ENCODE peak calls at places on chromosome 13, in nine cellular contexts. One of them, this sample, is unnamed.

GRCh38 chr13:35283856-35284255 is 192.6 kb downstream of the MAB21L1 start:
- DNase-seq in left kidney: no peak
- DNase-seq in SK-N-SH: no peak
- DNase-seq in WTC11: no peak
- DNase-seq in HS-5: no peak
- DNase-seq in smooth muscle cell of the brain vasculature: no peak
- DNase-seq in stimulated activated CD8-positive, alpha-beta memory T cell treated with anti-CD3 and anti-CD28 coated beads, Interleukin-2, amount 100 ng/mL, for 48 hours: no peak
- DNase-seq in mammary epithelial cell: peak
- DNase-seq in activated CD8-positive, alpha-beta T cell treated with anti-CD3 and anti-CD28 coated beads, Interleukin-2, amount 10 ng/mL, durations not matched to agents 7 days and 5 days: no peak
- DNase-seq in this sample: no peak

GRCh38 chr13:85693889-85694511 is 105.2 kb downstream of the SLITRK6 start:
- DNase-seq in smooth muscle cell of the brain vasculature: no peak
- DNase-seq in SK-N-SH: no peak
- DNase-seq in WTC11: no peak
- DNase-seq in activated CD8-positive, alpha-beta T cell treated with anti-CD3 and anti-CD28 coated beads, Interleukin-2, amount 10 ng/mL, durations not matched to agents 7 days and 5 days: no peak
- DNase-seq in mammary epithelial cell: no peak
- DNase-seq in left kidney: peak
- DNase-seq in HS-5: no peak
- DNase-seq in stimulated activated CD8-positive, alpha-beta memory T cell treated with anti-CD3 and anti-CD28 coated beads, Interleukin-2, amount 100 ng/mL, for 48 hours: no peak
- DNase-seq in this sample: no peak

GRCh38 chr13:99080131-99080530 is 102.3 kb upstream of the DOCK9 start:
- DNase-seq in WTC11: no peak
- DNase-seq in left kidney: no peak
- DNase-seq in mammary epithelial cell: no peak
- DNase-seq in stimulated activated CD8-positive, alpha-beta memory T cell treated with anti-CD3 and anti-CD28 coated beads, Interleukin-2, amount 100 ng/mL, for 48 hours: no peak
- DNase-seq in smooth muscle cell of the brain vasculature: no peak
- DNase-seq in SK-N-SH: no peak
- DNase-seq in activated CD8-positive, alpha-beta T cell treated with anti-CD3 and anti-CD28 coated beads, Interleukin-2, amount 10 ng/mL, durations not matched to agents 7 days and 5 days: no peak
- DNase-seq in HS-5: no peak
- DNase-seq in this sample: no peak

GRCh38 chr13:40564342-40564997 is 102.0 kb downstream of the FOXO1 start:
- DNase-seq in activated CD8-positive, alpha-beta T cell treated with anti-CD3 and anti-CD28 coated beads, Interleukin-2, amount 10 ng/mL, durations not matched to agents 7 days and 5 days: no peak
- DNase-seq in WTC11: no peak
- DNase-seq in left kidney: peak
- DNase-seq in SK-N-SH: no peak
- DNase-seq in HS-5: no peak
- DNase-seq in mammary epithelial cell: no peak
- DNase-seq in smooth muscle cell of the brain vasculature: no peak
- DNase-seq in stimulated activated CD8-positive, alpha-beta memory T cell treated with anti-CD3 and anti-CD28 coated beads, Interleukin-2, amount 100 ng/mL, for 48 hours: no peak
- DNase-seq in this sample: no peak

GRCh38 chr13:33285420-33286124 is at the start of gene STARD13:
- DNase-seq in WTC11: peak
- DNase-seq in mammary epithelial cell: peak
- DNase-seq in smooth muscle cell of the brain vasculature: peak
- DNase-seq in activated CD8-positive, alpha-beta T cell treated with anti-CD3 and anti-CD28 coated beads, Interleukin-2, amount 10 ng/mL, durations not matched to agents 7 days and 5 days: no peak
- DNase-seq in SK-N-SH: peak
- DNase-seq in stimulated activated CD8-positive, alpha-beta memory T cell treated with anti-CD3 and anti-CD28 coated beads, Interleukin-2, amount 100 ng/mL, for 48 hours: no peak
- DNase-seq in left kidney: peak
- DNase-seq in HS-5: peak
- DNase-seq in this sample: peak

GRCh38 chr13:114090476-114090875 is 41.9 kb downstream of the RASA3 start:
- DNase-seq in mammary epithelial cell: no peak
- DNase-seq in smooth muscle cell of the brain vasculature: no peak
- DNase-seq in SK-N-SH: no peak
- DNase-seq in left kidney: no peak
- DNase-seq in stimulated activated CD8-positive, alpha-beta memory T cell treated with anti-CD3 and anti-CD28 coated beads, Interleukin-2, amount 100 ng/mL, for 48 hours: no peak
- DNase-seq in WTC11: peak
- DNase-seq in HS-5: no peak
- DNase-seq in activated CD8-positive, alpha-beta T cell treated with anti-CD3 and anti-CD28 coated beads, Interleukin-2, amount 10 ng/mL, durations not matched to agents 7 days and 5 days: no peak
- DNase-seq in this sample: no peak

GRCh38 chr13:92135509-92135908 is 737.1 kb downstream of the GPC5 start:
- DNase-seq in left kidney: no peak
- DNase-seq in WTC11: no peak
- DNase-seq in activated CD8-positive, alpha-beta T cell treated with anti-CD3 and anti-CD28 coated beads, Interleukin-2, amount 10 ng/mL, durations not matched to agents 7 days and 5 days: no peak
- DNase-seq in HS-5: no peak
- DNase-seq in SK-N-SH: no peak
- DNase-seq in smooth muscle cell of the brain vasculature: no peak
- DNase-seq in mammary epithelial cell: no peak
- DNase-seq in stimulated activated CD8-positive, alpha-beta memory T cell treated with anti-CD3 and anti-CD28 coated beads, Interleukin-2, amount 100 ng/mL, for 48 hours: no peak
- DNase-seq in this sample: no peak

GRCh38 chr13:25692156-25692555 is 320.4 kb downstream of the ATP8A2 start:
- DNase-seq in activated CD8-positive, alpha-beta T cell treated with anti-CD3 and anti-CD28 coated beads, Interleukin-2, amount 10 ng/mL, durations not matched to agents 7 days and 5 days: no peak
- DNase-seq in mammary epithelial cell: no peak
- DNase-seq in SK-N-SH: no peak
- DNase-seq in stimulated activated CD8-positive, alpha-beta memory T cell treated with anti-CD3 and anti-CD28 coated beads, Interleukin-2, amount 100 ng/mL, for 48 hours: no peak
- DNase-seq in left kidney: peak
- DNase-seq in WTC11: no peak
- DNase-seq in HS-5: no peak
- DNase-seq in smooth muscle cell of the brain vasculature: no peak
- DNase-seq in this sample: no peak

GRCh38 chr13:113989585-113990300 is 15.9 kb upstream of the C13orf46 start:
- DNase-seq in stimulated activated CD8-positive, alpha-beta memory T cell treated with anti-CD3 and anti-CD28 coated beads, Interleukin-2, amount 100 ng/mL, for 48 hours: no peak
- DNase-seq in activated CD8-positive, alpha-beta T cell treated with anti-CD3 and anti-CD28 coated beads, Interleukin-2, amount 10 ng/mL, durations not matched to agents 7 days and 5 days: no peak
- DNase-seq in mammary epithelial cell: no peak
- DNase-seq in smooth muscle cell of the brain vasculature: no peak
- DNase-seq in HS-5: no peak
- DNase-seq in SK-N-SH: no peak
- DNase-seq in WTC11: no peak
- DNase-seq in left kidney: no peak
- DNase-seq in this sample: no peak

GRCh38 chr13:112177459-112177858 is 110.5 kb downstream of the SOX1 start:
- DNase-seq in stimulated activated CD8-positive, alpha-beta memory T cell treated with anti-CD3 and anti-CD28 coated beads, Interleukin-2, amount 100 ng/mL, for 48 hours: no peak
- DNase-seq in activated CD8-positive, alpha-beta T cell treated with anti-CD3 and anti-CD28 coated beads, Interleukin-2, amount 10 ng/mL, durations not matched to agents 7 days and 5 days: no peak
- DNase-seq in mammary epithelial cell: no peak
- DNase-seq in SK-N-SH: no peak
- DNase-seq in HS-5: no peak
- DNase-seq in WTC11: no peak
- DNase-seq in left kidney: peak
- DNase-seq in smooth muscle cell of the brain vasculature: no peak
- DNase-seq in this sample: no peak

GRCh38 chr13:106104281-106104901 is 431.1 kb downstream of the EFNB2 start:
- DNase-seq in stimulated activated CD8-positive, alpha-beta memory T cell treated with anti-CD3 and anti-CD28 coated beads, Interleukin-2, amount 100 ng/mL, for 48 hours: no peak
- DNase-seq in smooth muscle cell of the brain vasculature: peak
- DNase-seq in activated CD8-positive, alpha-beta T cell treated with anti-CD3 and anti-CD28 coated beads, Interleukin-2, amount 10 ng/mL, durations not matched to agents 7 days and 5 days: no peak
- DNase-seq in HS-5: peak
- DNase-seq in mammary epithelial cell: peak
- DNase-seq in WTC11: no peak
- DNase-seq in SK-N-SH: no peak
- DNase-seq in left kidney: no peak
- DNase-seq in this sample: no peak

GRCh38 chr13:71860547-71861131 is 6.4 kb downstream of the DACH1 start:
- DNase-seq in smooth muscle cell of the brain vasculature: no peak
- DNase-seq in mammary epithelial cell: no peak
- DNase-seq in WTC11: no peak
- DNase-seq in activated CD8-positive, alpha-beta T cell treated with anti-CD3 and anti-CD28 coated beads, Interleukin-2, amount 10 ng/mL, durations not matched to agents 7 days and 5 days: no peak
- DNase-seq in SK-N-SH: no peak
- DNase-seq in left kidney: peak
- DNase-seq in stimulated activated CD8-positive, alpha-beta memory T cell treated with anti-CD3 and anti-CD28 coated beads, Interleukin-2, amount 100 ng/mL, for 48 hours: no peak
- DNase-seq in HS-5: no peak
- DNase-seq in this sample: no peak

GRCh38 chr13:45119469-45119989 is 781 bp upstream of the GTF2F2 start:
- DNase-seq in left kidney: peak
- DNase-seq in mammary epithelial cell: peak
- DNase-seq in smooth muscle cell of the brain vasculature: no peak
- DNase-seq in activated CD8-positive, alpha-beta T cell treated with anti-CD3 and anti-CD28 coated beads, Interleukin-2, amount 10 ng/mL, durations not matched to agents 7 days and 5 days: peak
- DNase-seq in WTC11: no peak
- DNase-seq in HS-5: no peak
- DNase-seq in stimulated activated CD8-positive, alpha-beta memory T cell treated with anti-CD3 and anti-CD28 coated beads, Interleukin-2, amount 100 ng/mL, for 48 hours: peak
- DNase-seq in SK-N-SH: peak
- DNase-seq in this sample: no peak

GRCh38 chr13:110418944-110419343 is 111.9 kb downstream of the COL4A2 start:
- DNase-seq in SK-N-SH: no peak
- DNase-seq in HS-5: no peak
- DNase-seq in mammary epithelial cell: no peak
- DNase-seq in WTC11: no peak
- DNase-seq in smooth muscle cell of the brain vasculature: no peak
- DNase-seq in left kidney: no peak
- DNase-seq in stimulated activated CD8-positive, alpha-beta memory T cell treated with anti-CD3 and anti-CD28 coated beads, Interleukin-2, amount 100 ng/mL, for 48 hours: no peak
- DNase-seq in activated CD8-positive, alpha-beta T cell treated with anti-CD3 and anti-CD28 coated beads, Interleukin-2, amount 10 ng/mL, durations not matched to agents 7 days and 5 days: no peak
- DNase-seq in this sample: no peak

GRCh38 chr13:76667551-76667950 is 218.7 kb downstream of the KCTD12 start:
- DNase-seq in activated CD8-positive, alpha-beta T cell treated with anti-CD3 and anti-CD28 coated beads, Interleukin-2, amount 10 ng/mL, durations not matched to agents 7 days and 5 days: no peak
- DNase-seq in stimulated activated CD8-positive, alpha-beta memory T cell treated with anti-CD3 and anti-CD28 coated beads, Interleukin-2, amount 100 ng/mL, for 48 hours: no peak
- DNase-seq in SK-N-SH: peak
- DNase-seq in WTC11: no peak
- DNase-seq in mammary epithelial cell: peak
- DNase-seq in HS-5: peak
- DNase-seq in left kidney: peak
- DNase-seq in smooth muscle cell of the brain vasculature: peak
- DNase-seq in this sample: no peak

GRCh38 chr13:107210216-107211010 is 642.5 kb upstream of the ARGLU1 start:
- DNase-seq in WTC11: no peak
- DNase-seq in left kidney: peak
- DNase-seq in smooth muscle cell of the brain vasculature: no peak
- DNase-seq in mammary epithelial cell: no peak
- DNase-seq in SK-N-SH: no peak
- DNase-seq in activated CD8-positive, alpha-beta T cell treated with anti-CD3 and anti-CD28 coated beads, Interleukin-2, amount 10 ng/mL, durations not matched to agents 7 days and 5 days: no peak
- DNase-seq in HS-5: no peak
- DNase-seq in stimulated activated CD8-positive, alpha-beta memory T cell treated with anti-CD3 and anti-CD28 coated beads, Interleukin-2, amount 100 ng/mL, for 48 hours: no peak
- DNase-seq in this sample: no peak

GRCh38 chr13:35365885-35366284 is 110.6 kb downstream of the MAB21L1 start:
- DNase-seq in smooth muscle cell of the brain vasculature: no peak
- DNase-seq in SK-N-SH: no peak
- DNase-seq in mammary epithelial cell: no peak
- DNase-seq in stimulated activated CD8-positive, alpha-beta memory T cell treated with anti-CD3 and anti-CD28 coated beads, Interleukin-2, amount 100 ng/mL, for 48 hours: no peak
- DNase-seq in activated CD8-positive, alpha-beta T cell treated with anti-CD3 and anti-CD28 coated beads, Interleukin-2, amount 10 ng/mL, durations not matched to agents 7 days and 5 days: no peak
- DNase-seq in left kidney: no peak
- DNase-seq in WTC11: no peak
- DNase-seq in HS-5: no peak
- DNase-seq in this sample: no peak

GRCh38 chr13:49935171-49936084 is 712 bp downstream of the SPRYD7 start:
- DNase-seq in WTC11: peak
- DNase-seq in smooth muscle cell of the brain vasculature: peak
- DNase-seq in HS-5: peak
- DNase-seq in mammary epithelial cell: peak
- DNase-seq in activated CD8-positive, alpha-beta T cell treated with anti-CD3 and anti-CD28 coated beads, Interleukin-2, amount 10 ng/mL, durations not matched to agents 7 days and 5 days: peak
- DNase-seq in stimulated activated CD8-positive, alpha-beta memory T cell treated with anti-CD3 and anti-CD28 coated beads, Interleukin-2, amount 100 ng/mL, for 48 hours: peak
- DNase-seq in left kidney: peak
- DNase-seq in SK-N-SH: no peak
- DNase-seq in this sample: no peak

GRCh38 chr13:26425439-26426358 is 131.8 kb upstream of the WASF3 start:
- DNase-seq in SK-N-SH: no peak
- DNase-seq in activated CD8-positive, alpha-beta T cell treated with anti-CD3 and anti-CD28 coated beads, Interleukin-2, amount 10 ng/mL, durations not matched to agents 7 days and 5 days: no peak
- DNase-seq in smooth muscle cell of the brain vasculature: no peak
- DNase-seq in HS-5: no peak
- DNase-seq in mammary epithelial cell: no peak
- DNase-seq in left kidney: peak
- DNase-seq in WTC11: no peak
- DNase-seq in stimulated activated CD8-positive, alpha-beta memory T cell treated with anti-CD3 and anti-CD28 coated beads, Interleukin-2, amount 100 ng/mL, for 48 hours: no peak
- DNase-seq in this sample: no peak

GRCh38 chr13:63427170-63427569 is 2011.5 kb upstream of the PCDH20 start:
- DNase-seq in stimulated activated CD8-positive, alpha-beta memory T cell treated with anti-CD3 and anti-CD28 coated beads, Interleukin-2, amount 100 ng/mL, for 48 hours: no peak
- DNase-seq in WTC11: no peak
- DNase-seq in activated CD8-positive, alpha-beta T cell treated with anti-CD3 and anti-CD28 coated beads, Interleukin-2, amount 10 ng/mL, durations not matched to agents 7 days and 5 days: no peak
- DNase-seq in smooth muscle cell of the brain vasculature: no peak
- DNase-seq in SK-N-SH: no peak
- DNase-seq in mammary epithelial cell: no peak
- DNase-seq in HS-5: no peak
- DNase-seq in left kidney: no peak
- DNase-seq in this sample: no peak

GRCh38 chr13:41577437-41577836 is 120.1 kb downstream of the RGCC start:
- DNase-seq in mammary epithelial cell: no peak
- DNase-seq in WTC11: no peak
- DNase-seq in SK-N-SH: no peak
- DNase-seq in HS-5: no peak
- DNase-seq in left kidney: no peak
- DNase-seq in activated CD8-positive, alpha-beta T cell treated with anti-CD3 and anti-CD28 coated beads, Interleukin-2, amount 10 ng/mL, durations not matched to agents 7 days and 5 days: no peak
- DNase-seq in smooth muscle cell of the brain vasculature: no peak
- DNase-seq in stimulated activated CD8-positive, alpha-beta memory T cell treated with anti-CD3 and anti-CD28 coated beads, Interleukin-2, amount 100 ng/mL, for 48 hours: no peak
- DNase-seq in this sample: no peak

GRCh38 chr13:110186221-110186838 is 120.6 kb downstream of the COL4A1 start:
- DNase-seq in mammary epithelial cell: no peak
- DNase-seq in stimulated activated CD8-positive, alpha-beta memory T cell treated with anti-CD3 and anti-CD28 coated beads, Interleukin-2, amount 100 ng/mL, for 48 hours: no peak
- DNase-seq in activated CD8-positive, alpha-beta T cell treated with anti-CD3 and anti-CD28 coated beads, Interleukin-2, amount 10 ng/mL, durations not matched to agents 7 days and 5 days: no peak
- DNase-seq in SK-N-SH: no peak
- DNase-seq in HS-5: no peak
- DNase-seq in WTC11: no peak
- DNase-seq in smooth muscle cell of the brain vasculature: no peak
- DNase-seq in left kidney: no peak
- DNase-seq in this sample: no peak

GRCh38 chr13:73914119-73914518 is 220.1 kb downstream of the KLF12 start:
- DNase-seq in SK-N-SH: no peak
- DNase-seq in stimulated activated CD8-positive, alpha-beta memory T cell treated with anti-CD3 and anti-CD28 coated beads, Interleukin-2, amount 100 ng/mL, for 48 hours: no peak
- DNase-seq in mammary epithelial cell: no peak
- DNase-seq in WTC11: no peak
- DNase-seq in left kidney: no peak
- DNase-seq in smooth muscle cell of the brain vasculature: no peak
- DNase-seq in activated CD8-positive, alpha-beta T cell treated with anti-CD3 and anti-CD28 coated beads, Interleukin-2, amount 10 ng/mL, durations not matched to agents 7 days and 5 days: no peak
- DNase-seq in HS-5: no peak
- DNase-seq in this sample: no peak

GRCh38 chr13:27264181-27264580 is 6.4 kb upstream of the RASL11A start:
- DNase-seq in WTC11: no peak
- DNase-seq in left kidney: peak
- DNase-seq in stimulated activated CD8-positive, alpha-beta memory T cell treated with anti-CD3 and anti-CD28 coated beads, Interleukin-2, amount 100 ng/mL, for 48 hours: no peak
- DNase-seq in HS-5: no peak
- DNase-seq in mammary epithelial cell: no peak
- DNase-seq in smooth muscle cell of the brain vasculature: no peak
- DNase-seq in activated CD8-positive, alpha-beta T cell treated with anti-CD3 and anti-CD28 coated beads, Interleukin-2, amount 10 ng/mL, durations not matched to agents 7 days and 5 days: no peak
- DNase-seq in SK-N-SH: peak
- DNase-seq in this sample: no peak

GRCh38 chr13:50129065-50129922 is 114.0 kb downstream of the KCNRG start:
- DNase-seq in stimulated activated CD8-positive, alpha-beta memory T cell treated with anti-CD3 and anti-CD28 coated beads, Interleukin-2, amount 100 ng/mL, for 48 hours: no peak
- DNase-seq in WTC11: no peak
- DNase-seq in activated CD8-positive, alpha-beta T cell treated with anti-CD3 and anti-CD28 coated beads, Interleukin-2, amount 10 ng/mL, durations not matched to agents 7 days and 5 days: no peak
- DNase-seq in HS-5: no peak
- DNase-seq in SK-N-SH: no peak
- DNase-seq in smooth muscle cell of the brain vasculature: no peak
- DNase-seq in left kidney: peak
- DNase-seq in mammary epithelial cell: no peak
- DNase-seq in this sample: no peak

GRCh38 chr13:97257800-97258799 is 36.0 kb downstream of the MBNL2 start:
- DNase-seq in SK-N-SH: no peak
- DNase-seq in smooth muscle cell of the brain vasculature: no peak
- DNase-seq in HS-5: peak
- DNase-seq in left kidney: peak
- DNase-seq in activated CD8-positive, alpha-beta T cell treated with anti-CD3 and anti-CD28 coated beads, Interleukin-2, amount 10 ng/mL, durations not matched to agents 7 days and 5 days: no peak
- DNase-seq in stimulated activated CD8-positive, alpha-beta memory T cell treated with anti-CD3 and anti-CD28 coated beads, Interleukin-2, amount 100 ng/mL, for 48 hours: no peak
- DNase-seq in WTC11: peak
- DNase-seq in mammary epithelial cell: peak
- DNase-seq in this sample: no peak

GRCh38 chr13:28499579-28499978 is 4.7 kb upstream of the FLT1 start:
- DNase-seq in left kidney: no peak
- DNase-seq in activated CD8-positive, alpha-beta T cell treated with anti-CD3 and anti-CD28 coated beads, Interleukin-2, amount 10 ng/mL, durations not matched to agents 7 days and 5 days: no peak
- DNase-seq in HS-5: no peak
- DNase-seq in WTC11: no peak
- DNase-seq in stimulated activated CD8-positive, alpha-beta memory T cell treated with anti-CD3 and anti-CD28 coated beads, Interleukin-2, amount 100 ng/mL, for 48 hours: no peak
- DNase-seq in SK-N-SH: no peak
- DNase-seq in mammary epithelial cell: no peak
- DNase-seq in smooth muscle cell of the brain vasculature: no peak
- DNase-seq in this sample: no peak

GRCh38 chr13:112703449-112703848 is 13.6 kb downstream of the ATP11A start:
- DNase-seq in activated CD8-positive, alpha-beta T cell treated with anti-CD3 and anti-CD28 coated beads, Interleukin-2, amount 10 ng/mL, durations not matched to agents 7 days and 5 days: no peak
- DNase-seq in mammary epithelial cell: no peak
- DNase-seq in WTC11: no peak
- DNase-seq in SK-N-SH: no peak
- DNase-seq in stimulated activated CD8-positive, alpha-beta memory T cell treated with anti-CD3 and anti-CD28 coated beads, Interleukin-2, amount 100 ng/mL, for 48 hours: no peak
- DNase-seq in left kidney: peak
- DNase-seq in HS-5: no peak
- DNase-seq in smooth muscle cell of the brain vasculature: no peak
- DNase-seq in this sample: no peak

GRCh38 chr13:113902956-113903355 is 39.1 kb upstream of the GAS6 start:
- DNase-seq in SK-N-SH: no peak
- DNase-seq in stimulated activated CD8-positive, alpha-beta memory T cell treated with anti-CD3 and anti-CD28 coated beads, Interleukin-2, amount 100 ng/mL, for 48 hours: no peak
- DNase-seq in mammary epithelial cell: no peak
- DNase-seq in activated CD8-positive, alpha-beta T cell treated with anti-CD3 and anti-CD28 coated beads, Interleukin-2, amount 10 ng/mL, durations not matched to agents 7 days and 5 days: peak
- DNase-seq in HS-5: no peak
- DNase-seq in left kidney: no peak
- DNase-seq in WTC11: no peak
- DNase-seq in smooth muscle cell of the brain vasculature: no peak
- DNase-seq in this sample: no peak

GRCh38 chr13:80001510-80001842 is 339.4 kb downstream of the SPRY2 start:
- DNase-seq in smooth muscle cell of the brain vasculature: no peak
- DNase-seq in WTC11: no peak
- DNase-seq in left kidney: no peak
- DNase-seq in stimulated activated CD8-positive, alpha-beta memory T cell treated with anti-CD3 and anti-CD28 coated beads, Interleukin-2, amount 100 ng/mL, for 48 hours: no peak
- DNase-seq in activated CD8-positive, alpha-beta T cell treated with anti-CD3 and anti-CD28 coated beads, Interleukin-2, amount 10 ng/mL, durations not matched to agents 7 days and 5 days: no peak
- DNase-seq in SK-N-SH: no peak
- DNase-seq in HS-5: no peak
- DNase-seq in mammary epithelial cell: no peak
- DNase-seq in this sample: no peak

GRCh38 chr13:34246511-34246910 is 428.6 kb downstream of the RFC3 start:
- DNase-seq in left kidney: no peak
- DNase-seq in activated CD8-positive, alpha-beta T cell treated with anti-CD3 and anti-CD28 coated beads, Interleukin-2, amount 10 ng/mL, durations not matched to agents 7 days and 5 days: no peak
- DNase-seq in SK-N-SH: no peak
- DNase-seq in smooth muscle cell of the brain vasculature: no peak
- DNase-seq in HS-5: no peak
- DNase-seq in mammary epithelial cell: peak
- DNase-seq in stimulated activated CD8-positive, alpha-beta memory T cell treated with anti-CD3 and anti-CD28 coated beads, Interleukin-2, amount 100 ng/mL, for 48 hours: no peak
- DNase-seq in WTC11: no peak
- DNase-seq in this sample: no peak